ENCODE peak calls at places on chromosome 11, in five cellular contexts. P is fibroblast of mammary gland, W is colonic mucosa, N is heart right ventricle, I is omental fat pad. H is an unnamed sample.

GRCh38 chr11:107545101-107545514 is 20.4 kb downstream of the ALKBH8 start:
- DNase-seq in I (no peak), N (no peak), P (peak), W (no peak), H (no peak)

GRCh38 chr11:108713076-108713790 is 48.4 kb downstream of the DDX10 start:
- DNase-seq in N (no peak), W (no peak), P (peak), I (no peak), H (no peak)

GRCh38 chr11:36300651-36301050 is 4.6 kb downstream of the PRR5L start:
- DNase-seq in N (peak), P (peak), W (peak), I (no peak), H (no peak)

GRCh38 chr11:128548655-128549255 is 38.6 kb downstream of the ETS1 start:
- DNase-seq in I (no peak), W (peak), P (peak), N (peak), H (peak)

GRCh38 chr11:133947298-133947905 is 9.4 kb downstream of the IGSF9B start:
- DNase-seq in W (no peak), P (peak), I (no peak), N (peak), H (peak)

GRCh38 chr11:2704356-2704755 is 4.6 kb upstream of the KCNQ1OT1 start:
- DNase-seq in W (no peak), P (no peak), N (no peak), I (no peak), H (peak)

GRCh38 chr11:112961751-112962747 is 829 bp downstream of the NCAM1 start:
- DNase-seq in W (peak), I (no peak), P (no peak), N (peak), H (peak)

GRCh38 chr11:86668929-86669328 is 3.5 kb downstream of the ME3 start:
- DNase-seq in W (no peak), P (no peak), N (no peak), I (no peak), H (no peak)

GRCh38 chr11:1194231-1194976 is 28.5 kb upstream of the MUC5B start:
- DNase-seq in W (no peak), N (no peak), I (no peak), P (no peak), H (no peak)

GRCh38 chr11:113415343-113415742 is 27.8 kb downstream of the ANKK1 start:
- DNase-seq in W (no peak), P (no peak), I (no peak), N (no peak), H (no peak)

GRCh38 chr11:65539401-65540289 is 14.8 kb downstream of the SCYL1 start:
- DNase-seq in P (no peak), I (no peak), W (peak), N (no peak), H (no peak)

GRCh38 chr11:74822187-74822586 is 73.5 kb downstream of the RNF169 start:
- DNase-seq in P (peak), W (no peak), N (no peak), I (no peak), H (no peak)

GRCh38 chr11:4684631-4685285 is 12.9 kb downstream of the OR51E2 start:
- DNase-seq in I (no peak), P (no peak), N (no peak), W (no peak), H (no peak)

GRCh38 chr11:31340903-31341572 is 28.5 kb downstream of the DCDC1 start:
- DNase-seq in P (peak), W (peak), N (no peak), I (no peak), H (no peak)

GRCh38 chr11:62792193-62792575 is 378 bp upstream of the TMEM223 start:
- DNase-seq in I (no peak), W (peak), N (peak), P (no peak), H (no peak)

GRCh38 chr11:88338223-88338661 is 706 bp upstream of the CTSC start:
- DNase-seq in P (peak), W (peak), N (peak), I (no peak), H (no peak)

GRCh38 chr11:2401436-2401984 is 960 bp downstream of the TSSC4 start:
- DNase-seq in I (no peak), N (no peak), W (no peak), P (no peak), H (no peak)

GRCh38 chr11:16125796-16126195 is 230.6 kb downstream of the SOX6 start:
- DNase-seq in P (no peak), N (no peak), I (no peak), W (no peak), H (no peak)

GRCh38 chr11:116454020-116454645 is 318.7 kb downstream of the BUD13 start:
- DNase-seq in I (peak), N (no peak), P (peak), W (peak), H (peak)

GRCh38 chr11:65718531-65718930 is 2.1 kb downstream of the RNASEH2C start:
- DNase-seq in P (no peak), W (no peak), I (no peak), N (no peak), H (no peak)

GRCh38 chr11:103619480-103619879 is 417.0 kb upstream of the DDI1 start:
- DNase-seq in N (no peak), W (no peak), I (no peak), P (peak), H (no peak)

GRCh38 chr11:72236774-72237111 is 7.2 kb downstream of the PHOX2A start:
- DNase-seq in P (no peak), W (peak), I (no peak), N (no peak), H (no peak)

GRCh38 chr11:2203440-2204259 is 32.0 kb upstream of the TH start:
- DNase-seq in W (peak), P (no peak), I (no peak), N (no peak), H (no peak)

GRCh38 chr11:697028-697491 is 1.4 kb downstream of the TMEM80 start:
- DNase-seq in I (no peak), N (no peak), P (peak), W (no peak), H (no peak)

GRCh38 chr11:23423119-23423518 is 562.8 kb upstream of the CCDC179 start:
- DNase-seq in I (no peak), W (no peak), P (no peak), N (no peak), H (no peak)

GRCh38 chr11:75100314-75100713 is 3.6 kb upstream of the OR2AT4 start:
- DNase-seq in W (no peak), I (no peak), P (peak), N (no peak), H (no peak)

GRCh38 chr11:62449451-62449851 is 30.6 kb downstream of the SCGB1A1 start:
- DNase-seq in W (peak), N (no peak), I (no peak), P (no peak), H (no peak)

GRCh38 chr11:110086892-110087309 is 6.3 kb upstream of the ZC3H12C start:
- DNase-seq in P (peak), W (peak), I (no peak), N (no peak), H (no peak)

GRCh38 chr11:109739374-109739773 is 317.4 kb downstream of the C11orf87 start:
- DNase-seq in W (no peak), P (no peak), I (no peak), N (no peak), H (no peak)

GRCh38 chr11:93005239-93005638 is 35.8 kb downstream of the MTNR1B start:
- DNase-seq in N (no peak), W (no peak), I (no peak), P (peak), H (peak)

GRCh38 chr11:114183041-114183511 is 113.1 kb upstream of the NNMT start:
- DNase-seq in N (no peak), P (peak), I (no peak), W (no peak), H (peak)

GRCh38 chr11:789951-790350 is at the start of gene CEND1:
- DNase-seq in W (no peak), P (peak), I (no peak), N (no peak), H (peak)

GRCh38 chr11:68889948-68890446 is 13.6 kb downstream of the MRPL21 start:
- DNase-seq in W (peak), N (peak), I (no peak), P (peak), H (peak)

GRCh38 chr11:122656631-122657101 is 1.1 kb downstream of the UBASH3B start:
- DNase-seq in P (peak), W (peak), N (peak), I (no peak), H (peak)

GRCh38 chr11:95793111-95793510 is 2.8 kb downstream of the CEP57 start:
- DNase-seq in N (no peak), W (no peak), P (peak), I (no peak), H (no peak)

GRCh38 chr11:35190804-35191348 is 51.9 kb downstream of the CD44 start:
- DNase-seq in N (no peak), I (no peak), W (no peak), P (peak), H (no peak)

GRCh38 chr11:47858169-47858543 is 10.0 kb upstream of the NUP160 start:
- DNase-seq in N (no peak), W (no peak), I (no peak), P (peak), H (no peak)

GRCh38 chr11:62575156-62575555 is 1.5 kb upstream of the EEF1G start:
- DNase-seq in N (peak), P (no peak), I (no peak), W (peak), H (no peak)

GRCh38 chr11:132116516-132116915 is 746.1 kb downstream of the NTM start:
- DNase-seq in N (no peak), W (no peak), I (no peak), P (no peak), H (no peak)

GRCh38 chr11:132114743-132115142 is 744.3 kb downstream of the NTM start:
- DNase-seq in P (peak), N (no peak), I (no peak), W (no peak), H (no peak)

GRCh38 chr11:132115454-132115853 is 745.0 kb downstream of the NTM start:
- DNase-seq in P (peak), W (no peak), N (no peak), I (no peak), H (no peak)

GRCh38 chr11:132111781-132112380 is 741.5 kb downstream of the NTM start:
- DNase-seq in N (no peak), P (peak), I (no peak), W (no peak), H (no peak)

DNA sequence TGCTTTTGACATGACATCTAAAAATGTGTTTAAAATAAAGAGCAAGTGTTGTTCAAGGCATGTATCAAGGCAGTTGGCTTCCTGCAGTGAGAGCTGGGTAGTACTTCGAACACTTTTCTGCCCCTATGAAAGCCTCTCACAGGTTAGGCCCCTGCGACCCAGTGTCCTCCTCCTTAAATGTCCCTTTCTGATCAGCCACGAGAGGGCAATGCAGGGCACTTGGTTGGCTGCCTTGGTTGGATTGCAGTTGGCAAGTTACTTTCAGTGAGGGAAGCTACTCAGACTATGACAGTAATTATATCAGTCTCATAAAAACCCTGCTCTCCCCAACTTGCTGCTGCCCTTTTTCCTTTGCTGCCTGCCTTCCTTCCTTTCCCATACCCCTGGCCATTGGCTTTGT is 743.8 kb downstream of the NTM start:
- DNase-seq in I (no peak), P (peak), W (no peak), N (no peak), H (peak)
- TF ChIP-seq CTCF in I (no peak), P (peak), W (peak), N (peak), H (peak)

DNA sequence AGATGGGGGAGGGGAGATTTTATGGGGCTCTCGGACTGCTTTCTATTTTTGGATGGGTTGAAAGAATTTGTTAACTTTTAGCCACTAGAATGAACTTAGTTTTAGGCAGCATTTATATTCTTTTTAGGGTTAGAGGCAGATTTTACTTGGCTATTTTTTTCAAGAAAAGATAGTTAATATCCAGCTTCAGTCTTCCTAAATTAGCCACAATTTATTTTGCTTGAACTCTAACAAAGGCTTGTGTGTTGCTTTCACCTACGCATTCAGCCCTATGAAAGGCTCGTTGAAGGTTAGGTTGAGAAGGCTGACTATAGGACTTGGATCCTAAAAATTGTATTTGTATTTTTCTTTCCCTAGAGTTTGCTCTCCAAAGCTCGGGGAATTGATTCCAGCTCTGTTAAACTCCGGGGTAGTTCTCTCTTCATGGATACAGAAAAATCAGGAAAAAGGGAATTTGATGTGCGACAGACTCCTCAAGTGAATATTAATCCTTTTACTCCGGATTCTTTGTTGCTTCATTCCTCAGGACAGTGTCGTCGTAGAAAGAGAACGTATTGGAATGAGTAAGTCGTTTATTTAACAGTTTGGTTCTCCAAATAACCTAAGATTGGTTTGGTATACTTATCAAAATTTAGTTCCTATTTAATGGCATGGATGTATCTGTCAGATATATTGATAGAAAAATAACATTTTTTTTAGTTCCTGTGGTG is 2.2 kb downstream of the WEE1 start:
- DNase-seq in I (no peak), N (no peak), W (no peak), P (peak), H (no peak)
- TF ChIP-seq CTCF in I (no peak), N (no peak), W (no peak), P (no peak), H (no peak)

GRCh38 chr11:118640332-118641154 is 33.1 kb downstream of the PHLDB1 start:
- DNase-seq in I (no peak), W (no peak), P (no peak), N (no peak), H (no peak)
- TF ChIP-seq CTCF in I (no peak), W (no peak), P (no peak), N (peak), H (no peak)

DNA sequence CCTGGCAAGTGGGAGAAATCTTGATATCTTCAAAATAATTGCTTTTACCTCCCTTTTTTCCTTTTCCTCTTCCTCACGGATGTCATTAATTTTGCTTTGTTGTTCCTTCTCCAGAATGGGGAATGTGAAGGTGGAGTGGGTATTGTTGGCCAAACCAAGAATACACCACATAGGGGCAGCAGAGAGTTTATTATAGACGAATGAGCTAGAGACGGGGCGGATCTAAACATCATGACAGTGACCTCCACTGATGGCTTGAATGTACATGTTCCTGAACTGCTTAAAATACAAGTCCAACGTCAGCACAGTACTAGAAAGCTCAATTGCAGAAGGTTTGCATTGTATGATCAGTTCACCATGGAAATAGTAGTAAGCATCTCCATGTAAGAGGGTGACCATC is 122.3 kb upstream of the SNX19 start:
- DNase-seq in I (no peak), P (peak), N (no peak), W (no peak), H (no peak)
- TF ChIP-seq CTCF in I (no peak), P (peak), N (no peak), W (no peak), H (no peak)

DNA sequence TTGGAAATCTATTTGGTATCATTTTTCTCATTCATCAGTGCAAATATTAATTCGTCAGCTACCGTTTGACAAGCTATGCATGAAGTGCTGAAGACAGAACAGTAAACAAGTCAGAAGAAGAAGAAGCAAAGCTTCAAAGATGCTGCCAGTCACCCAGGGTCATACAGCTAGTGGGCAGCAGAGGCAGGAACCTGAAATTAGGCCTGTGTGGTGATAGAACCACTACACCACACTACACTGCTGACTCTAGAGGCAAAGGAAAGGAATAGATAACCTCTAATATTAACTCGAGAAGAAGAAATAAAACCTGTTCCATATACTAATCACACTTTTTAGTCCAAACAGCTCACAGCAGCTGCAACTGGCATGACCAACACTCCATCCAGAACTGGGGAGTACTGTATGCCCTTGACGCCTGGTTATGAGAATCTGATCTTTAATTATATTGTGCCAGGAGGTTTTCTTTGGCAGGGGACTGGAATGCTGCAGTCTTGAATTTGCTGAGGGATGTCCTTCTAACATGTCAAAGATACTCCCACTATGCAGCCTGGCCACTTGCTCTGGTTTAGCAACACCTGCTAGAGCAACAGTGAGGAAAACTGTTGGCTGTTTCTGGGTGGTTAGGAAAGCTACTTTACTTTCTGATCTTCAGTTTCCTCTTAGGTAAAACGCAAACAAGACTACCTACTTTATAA is 73.0 kb downstream of the PAK1 start:
- DNase-seq in P (no peak), N (no peak), I (no peak), W (no peak), H (no peak)
- TF ChIP-seq CTCF in P (no peak), N (no peak), I (no peak), W (no peak), H (no peak)

GRCh38 chr11:67252831-67253239 is 13.4 kb upstream of the GRK2 start:
- DNase-seq in I (no peak), P (peak), W (no peak), N (no peak), H (peak)
- TF ChIP-seq CTCF in I (no peak), P (peak), W (no peak), N (peak), H (no peak)

GRCh38 chr11:59144096-59144495 is 1.4 kb downstream of the FAM111A start:
- DNase-seq in P (no peak), I (no peak), N (no peak), W (no peak), H (no peak)

GRCh38 chr11:59142530-59143507 is at the start of gene FAM111A:
- DNase-seq in P (peak), W (peak), I (peak), N (peak), H (peak)

GRCh38 chr11:59141673-59142460 is 789 bp upstream of the FAM111A start:
- DNase-seq in I (no peak), N (no peak), P (peak), W (no peak), H (no peak)

GRCh38 chr11:59145534-59145933 is 2.9 kb downstream of the FAM111A start:
- DNase-seq in I (no peak), P (peak), N (no peak), W (no peak), H (no peak)

DNA sequence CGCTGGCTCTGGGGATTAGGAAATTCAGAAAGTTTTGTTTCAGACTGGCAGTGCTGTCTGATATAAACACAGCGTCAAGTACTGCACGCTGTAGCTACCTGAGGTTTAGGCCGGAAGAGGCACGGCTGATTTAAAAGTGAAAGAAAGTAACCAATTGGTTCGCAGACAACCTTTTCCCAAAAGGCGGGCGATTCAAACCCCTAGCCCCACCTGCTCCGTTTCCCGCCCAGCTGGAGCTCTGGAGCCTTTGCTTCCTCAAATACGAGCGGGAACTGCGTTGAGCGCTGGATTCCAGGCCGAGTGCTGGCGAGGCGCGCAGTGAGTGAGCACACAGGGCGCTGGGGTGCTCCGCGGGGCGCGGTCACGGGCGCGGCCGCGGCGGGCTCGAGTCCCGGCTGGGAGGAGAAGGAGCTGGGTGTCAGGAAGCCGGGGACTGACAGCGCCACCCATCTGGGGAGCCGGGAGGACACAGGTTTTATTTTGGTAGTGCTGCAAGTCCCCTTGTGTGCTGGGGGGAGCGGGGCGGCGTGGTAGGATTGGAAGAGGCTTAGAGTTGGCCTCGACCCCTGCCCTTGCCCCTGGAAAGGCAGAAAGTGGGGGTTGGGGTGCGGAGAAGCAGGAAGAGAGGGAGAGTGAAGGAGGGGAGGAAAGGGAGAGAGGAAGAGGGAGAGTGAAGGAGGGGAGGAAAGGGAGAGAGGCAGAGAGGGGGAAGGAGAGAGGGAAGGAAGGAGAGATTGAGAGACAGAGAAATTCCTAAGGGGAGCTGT is 2.1 kb downstream of the FAM111A start:
- DNase-seq in I (peak), N (peak), P (peak), W (peak), H (peak)
- TF ChIP-seq CTCF in I (no peak), N (peak), P (no peak), W (no peak), H (no peak)

H was measured in glutamatergic neuron.